ENCODE peak calls at places on chromosomes 5 and 9, in four cellular contexts. One of them, this sample, is unnamed.

GRCh38 chr5:59496524-59497134 is 396.9 kb downstream of the PDE4D start:
- DNase-seq in ACHN: no peak
- DNase-seq in amygdala: no peak
- DNase-seq in mesenchymal stem cell: no peak
- DNase-seq in this sample: no peak

GRCh38 chr9:109249615-109250014 is 71.2 kb downstream of the EPB41L4B start:
- DNase-seq in mesenchymal stem cell: no peak
- DNase-seq in ACHN: no peak
- DNase-seq in amygdala: no peak
- DNase-seq in this sample: no peak

GRCh38 chr5:540215-541147 is 16.2 kb upstream of the SLC9A3 start:
- DNase-seq in amygdala: no peak
- DNase-seq in ACHN: no peak
- DNase-seq in mesenchymal stem cell: no peak
- DNase-seq in this sample: no peak

GRCh38 chr9:133830310-133830709 is 92.2 kb upstream of the SARDH start:
- DNase-seq in amygdala: no peak
- DNase-seq in ACHN: no peak
- DNase-seq in mesenchymal stem cell: no peak
- DNase-seq in this sample: no peak

GRCh38 chr9:92754091-92754740 is 10.4 kb downstream of the BICD2 start:
- DNase-seq in mesenchymal stem cell: no peak
- DNase-seq in amygdala: no peak
- DNase-seq in ACHN: no peak
- DNase-seq in this sample: no peak

GRCh38 chr5:131419877-131420276 is 156.0 kb downstream of the CDC42SE2 start:
- DNase-seq in amygdala: no peak
- DNase-seq in ACHN: no peak
- DNase-seq in mesenchymal stem cell: no peak
- DNase-seq in this sample: no peak

GRCh38 chr5:51377151-51378060 is 5.8 kb upstream of the ISL1 start:
- DNase-seq in mesenchymal stem cell: no peak
- DNase-seq in amygdala: no peak
- DNase-seq in ACHN: no peak
- DNase-seq in this sample: no peak

GRCh38 chr5:66527478-66527877 is 68.7 kb upstream of the MAST4 start:
- DNase-seq in mesenchymal stem cell: no peak
- DNase-seq in ACHN: no peak
- DNase-seq in amygdala: no peak
- DNase-seq in this sample: no peak

GRCh38 chr9:32918628-32919027 is 82.8 kb downstream of the APTX start:
- DNase-seq in amygdala: no peak
- DNase-seq in mesenchymal stem cell: no peak
- DNase-seq in ACHN: no peak
- DNase-seq in this sample: no peak

GRCh38 chr5:127838661-127839060 is 135.5 kb downstream of the CCDC192 start:
- DNase-seq in mesenchymal stem cell: peak
- DNase-seq in ACHN: peak
- DNase-seq in amygdala: no peak
- DNase-seq in this sample: no peak

GRCh38 chr9:27369591-27369990 is 72.6 kb upstream of the EQTN start:
- DNase-seq in ACHN: no peak
- DNase-seq in mesenchymal stem cell: no peak
- DNase-seq in amygdala: no peak
- DNase-seq in this sample: no peak

GRCh38 chr9:113578877-113579269 is 115.3 kb downstream of the RGS3 start:
- DNase-seq in amygdala: no peak
- DNase-seq in mesenchymal stem cell: peak
- DNase-seq in ACHN: peak
- DNase-seq in this sample: no peak

GRCh38 chr5:141632650-141633049 is 4.0 kb downstream of the HDAC3 start:
- DNase-seq in mesenchymal stem cell: no peak
- DNase-seq in ACHN: no peak
- DNase-seq in amygdala: no peak
- DNase-seq in this sample: no peak

GRCh38 chr5:119745976-119746375 is 116.6 kb downstream of the FAM170A start:
- DNase-seq in mesenchymal stem cell: no peak
- DNase-seq in amygdala: no peak
- DNase-seq in ACHN: no peak
- DNase-seq in this sample: no peak

GRCh38 chr9:134403682-134404301 is 77.5 kb downstream of the RXRA start:
- DNase-seq in amygdala: peak
- DNase-seq in mesenchymal stem cell: peak
- DNase-seq in ACHN: no peak
- DNase-seq in this sample: no peak

GRCh38 chr5:33588654-33589372 is 148.0 kb downstream of the TARS1 start:
- DNase-seq in mesenchymal stem cell: no peak
- DNase-seq in ACHN: peak
- DNase-seq in amygdala: no peak
- DNase-seq in this sample: no peak

GRCh38 chr9:87564111-87564510 is 66.4 kb downstream of the DAPK1 start:
- DNase-seq in ACHN: peak
- DNase-seq in mesenchymal stem cell: peak
- DNase-seq in amygdala: no peak
- DNase-seq in this sample: no peak

GRCh38 chr9:13351768-13352386 is 72.4 kb upstream of the MPDZ start:
- DNase-seq in amygdala: no peak
- DNase-seq in ACHN: peak
- DNase-seq in mesenchymal stem cell: peak
- DNase-seq in this sample: peak